ENCODE peak calls at places on chromosomes 5 and 9, in eight cellular contexts. G is cardiac fibroblast, D is heart left ventricle, M is cardiac muscle cell, A is heart right ventricle, N is neural progenitor cell, B is skeletal muscle cell, L is thoracic aorta. I is an unnamed sample.

GRCh38 chr5:142902188-142902965 is 132.2 kb downstream of the ARHGAP26 start:
- DNase-seq in G (no peak), D (peak), M (no peak), A (no peak), N (no peak), B (no peak), L (no peak), I (no peak)

GRCh38 chr9:136668983-136669790 is 6.5 kb downstream of the EGFL7 start:
- DNase-seq in G (no peak), D (no peak), M (no peak), A (no peak), N (no peak), B (no peak), L (no peak), I (no peak)

GRCh38 chr5:133831506-133832224 is 136.8 kb downstream of the C5orf15 start:
- DNase-seq in G (peak), D (no peak), M (no peak), A (no peak), N (no peak), B (peak), L (no peak), I (no peak)

GRCh38 chr9:114172981-114173833 is 17.9 kb downstream of the COL27A1 start:
- DNase-seq in G (peak), D (no peak), M (no peak), A (peak), N (no peak), B (no peak), L (no peak), I (no peak)

GRCh38 chr5:36724429-36725332 is 118.3 kb downstream of the SLC1A3 start:
- DNase-seq in G (no peak), D (peak), M (no peak), A (peak), N (no peak), B (no peak), L (no peak), I (peak)

GRCh38 chr5:36158144-36158543 is 6.2 kb downstream of the SKP2 start:
- DNase-seq in G (no peak), D (no peak), M (peak), A (no peak), N (no peak), B (peak), L (no peak), I (no peak)

GRCh38 chr5:138998521-138998920 is 123.4 kb upstream of the LRRTM2 start:
- DNase-seq in G (no peak), D (no peak), M (no peak), A (no peak), N (no peak), B (no peak), L (no peak), I (no peak)

GRCh38 chr9:312596-313320 is 98.1 kb downstream of the DOCK8 start:
- DNase-seq in G (no peak), D (no peak), M (no peak), A (no peak), N (no peak), B (no peak), L (no peak), I (no peak)

GRCh38 chr9:137390553-137391410 is 32.2 kb downstream of the EXD3 start:
- DNase-seq in G (no peak), D (no peak), M (no peak), A (no peak), N (no peak), B (no peak), L (no peak), I (no peak)

GRCh38 chr5:32935292-32935691 is 224.2 kb downstream of the NPR3 start:
- DNase-seq in G (no peak), D (no peak), M (no peak), A (no peak), N (no peak), B (no peak), L (no peak), I (no peak)

GRCh38 chr5:177508217-177508611 is 1.4 kb downstream of the DOK3 start:
- DNase-seq in G (no peak), D (no peak), M (no peak), A (no peak), N (no peak), B (no peak), L (no peak), I (no peak)

GRCh38 chr9:77013932-77014596 is 5.4 kb upstream of the FOXB2 start:
- DNase-seq in G (no peak), D (no peak), M (no peak), A (no peak), N (peak), B (no peak), L (no peak), I (no peak)

GRCh38 chr5:159340511-159340910 is 10.2 kb upstream of the IL12B start:
- DNase-seq in G (no peak), D (no peak), M (no peak), A (no peak), N (no peak), B (no peak), L (no peak), I (peak)

GRCh38 chr5:154446183-154447073 is 631 bp downstream of the SAP30L start:
- DNase-seq in G (peak), D (peak), M (peak), A (peak), N (peak), B (no peak), L (peak), I (no peak)

GRCh38 chr9:128636024-128636390 is 20.6 kb downstream of the DYNC2I2 start:
- DNase-seq in G (peak), D (peak), M (peak), A (peak), N (peak), B (no peak), L (no peak), I (no peak)

GRCh38 chr5:537621-538071 is 13.4 kb upstream of the SLC9A3 start:
- DNase-seq in G (no peak), D (no peak), M (no peak), A (peak), N (no peak), B (no peak), L (no peak), I (no peak)

GRCh38 chr5:10467281-10468198 is 25.9 kb downstream of the ROPN1L start:
- DNase-seq in G (peak), D (no peak), M (no peak), A (no peak), N (peak), B (no peak), L (no peak), I (no peak)

GRCh38 chr9:98094316-98094715 is 24.7 kb downstream of the TRIM14 start:
- DNase-seq in G (no peak), D (no peak), M (no peak), A (no peak), N (no peak), B (no peak), L (no peak), I (no peak)

GRCh38 chr9:21580636-21581353 is 98.7 kb upstream of the IFNE start:
- DNase-seq in G (no peak), D (no peak), M (no peak), A (no peak), N (no peak), B (no peak), L (no peak), I (no peak)

GRCh38 chr5:83516962-83517750 is 45.6 kb downstream of the VCAN start:
- DNase-seq in G (no peak), D (no peak), M (no peak), A (no peak), N (no peak), B (no peak), L (no peak), I (no peak)

GRCh38 chr9:73200694-73201432 is 49.2 kb downstream of the ANXA1 start:
- DNase-seq in G (peak), D (no peak), M (peak), A (no peak), N (peak), B (no peak), L (no peak), I (peak)

GRCh38 chr9:96152550-96152949 is 149.4 kb downstream of the HSD17B3 start:
- DNase-seq in G (no peak), D (no peak), M (no peak), A (no peak), N (no peak), B (no peak), L (no peak), I (no peak)

GRCh38 chr5:175850165-175850845 is 21.1 kb upstream of the CPLX2 start:
- DNase-seq in G (no peak), D (no peak), M (no peak), A (no peak), N (no peak), B (no peak), L (no peak), I (no peak)

GRCh38 chr5:54049144-54049543 is 261.2 kb downstream of the ARL15 start:
- DNase-seq in G (no peak), D (no peak), M (no peak), A (no peak), N (no peak), B (no peak), L (no peak), I (no peak)

GRCh38 chr9:131299948-131300347 is 10.4 kb downstream of the PLPP7 start:
- DNase-seq in G (no peak), D (no peak), M (no peak), A (no peak), N (no peak), B (no peak), L (no peak), I (no peak)

GRCh38 chr5:9977070-9977469 is 272.6 kb downstream of the ATPSCKMT start:
- DNase-seq in G (no peak), D (no peak), M (no peak), A (no peak), N (no peak), B (no peak), L (no peak), I (no peak)

GRCh38 chr5:36998578-36998977 is 122.0 kb downstream of the NIPBL start:
- DNase-seq in G (no peak), D (no peak), M (no peak), A (no peak), N (no peak), B (no peak), L (no peak), I (no peak)

GRCh38 chr5:64958757-64959391 is 190.1 kb downstream of the CWC27 start:
- DNase-seq in G (peak), D (no peak), M (peak), A (no peak), N (no peak), B (peak), L (no peak), I (no peak)

GRCh38 chr5:73229271-73229670 is 56.3 kb downstream of the TMEM174 start:
- DNase-seq in G (peak), D (no peak), M (no peak), A (no peak), N (no peak), B (no peak), L (no peak), I (no peak)

GRCh38 chr5:98997000-98997399 is 68.2 kb upstream of the CHD1 start:
- DNase-seq in G (peak), D (no peak), M (no peak), A (no peak), N (no peak), B (peak), L (no peak), I (no peak)

GRCh38 chr5:33299621-33300208 is 141.1 kb upstream of the TARS1 start:
- DNase-seq in G (peak), D (no peak), M (peak), A (no peak), N (peak), B (peak), L (no peak), I (peak)

GRCh38 chr5:173823721-173824567 is 64.2 kb upstream of the CPEB4 start:
- DNase-seq in G (peak), D (no peak), M (no peak), A (no peak), N (peak), B (peak), L (no peak), I (no peak)

GRCh38 chr5:98454407-98454806 is 319.1 kb upstream of the RGMB start:
- DNase-seq in G (peak), D (no peak), M (no peak), A (no peak), N (no peak), B (peak), L (no peak), I (no peak)

GRCh38 chr9:31259824-31260223 is 1124.6 kb upstream of the ACO1 start:
- DNase-seq in G (no peak), D (no peak), M (no peak), A (no peak), N (peak), B (no peak), L (no peak), I (peak)

GRCh38 chr9:133164209-133164590 is 486 bp upstream of the GBGT1 start:
- DNase-seq in G (no peak), D (no peak), M (no peak), A (no peak), N (no peak), B (no peak), L (no peak), I (no peak)
- H3K4me3 ChIP-seq in G (peak), D (peak), M (peak), A (peak), N (peak), B (peak), L (peak), I (no peak)

GRCh38 chr9:89999534-90000370 is 394.9 kb downstream of the GADD45G start:
- DNase-seq in G (peak), D (peak), M (peak), A (peak), N (no peak), B (peak), L (peak), I (no peak)
- H3K4me3 ChIP-seq in G (peak), D (peak), M (no peak), A (no peak), N (no peak), B (peak), L (peak), I (no peak)

GRCh38 chr9:5624655-5625054 is 4.3 kb upstream of the RIC1 start:
- DNase-seq in G (no peak), D (no peak), M (no peak), A (no peak), N (no peak), B (no peak), L (no peak), I (no peak)

GRCh38 chr9:5628183-5628529 is 751 bp upstream of the RIC1 start:
- DNase-seq in G (no peak), D (no peak), M (no peak), A (no peak), N (no peak), B (no peak), L (no peak), I (no peak)

GRCh38 chr9:5628530-5629311 is at the start of gene RIC1:
- DNase-seq in G (peak), D (peak), M (peak), A (peak), N (peak), B (peak), L (peak), I (peak)

GRCh38 chr9:5625916-5626315 is 3.0 kb upstream of the RIC1 start:
- DNase-seq in G (no peak), D (no peak), M (no peak), A (no peak), N (no peak), B (no peak), L (no peak), I (no peak)

DNA sequence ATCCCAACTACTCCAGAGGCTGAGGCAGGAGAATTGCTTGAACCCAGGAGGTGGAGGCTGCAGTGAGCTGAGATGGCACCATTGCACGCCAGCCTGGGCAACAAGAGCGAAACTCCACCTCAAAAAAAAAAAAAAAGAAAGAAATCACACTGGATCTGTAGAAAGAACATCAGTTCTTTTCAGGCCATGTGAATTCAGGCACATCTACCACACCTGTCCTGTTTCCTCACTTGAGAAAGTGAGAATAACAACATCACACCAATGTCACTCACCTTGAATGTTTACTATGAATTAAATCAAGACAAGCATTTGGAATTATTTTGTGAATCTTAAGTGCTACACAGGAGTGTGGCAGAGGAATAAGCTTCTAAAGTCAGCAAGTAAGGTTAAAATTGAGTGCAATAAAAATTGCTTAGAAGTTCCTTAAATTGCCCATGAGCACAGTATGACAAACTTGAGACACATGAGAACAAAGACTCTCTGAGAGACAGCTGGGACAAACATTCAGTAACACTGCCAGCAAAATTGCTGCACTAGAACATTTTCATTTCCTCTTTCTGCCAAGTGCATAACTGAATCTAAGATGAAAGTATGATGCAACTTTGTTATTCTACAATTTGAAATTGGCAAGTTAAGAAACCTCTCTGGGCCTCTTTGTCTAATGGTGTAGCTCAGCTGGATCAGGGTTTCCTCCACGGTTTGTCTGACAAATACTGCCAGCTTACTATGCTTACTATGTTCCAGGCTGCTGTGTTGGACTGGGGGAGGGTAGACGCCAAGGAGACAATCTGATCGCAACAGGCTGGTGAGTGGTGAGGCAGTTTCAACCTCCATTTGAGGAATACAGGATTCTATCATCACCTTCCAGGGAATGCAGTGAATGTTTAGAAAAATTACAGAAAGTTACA is 1.9 kb upstream of the RIC1 start:
- DNase-seq in G (peak), D (peak), M (peak), A (peak), N (no peak), B (peak), L (no peak), I (peak)
- H3K4me3 ChIP-seq in G (no peak), D (peak), M (no peak), A (no peak), N (no peak), B (peak), L (peak), I (peak)

GRCh38 chr9:122225323-122226141 is 3.2 kb downstream of the LHX6 start:
- DNase-seq in G (no peak), D (no peak), M (no peak), A (no peak), N (no peak), B (no peak), L (no peak), I (no peak)

GRCh38 chr9:122227576-122227903 is 1.2 kb downstream of the LHX6 start:
- DNase-seq in G (no peak), D (no peak), M (no peak), A (no peak), N (no peak), B (no peak), L (no peak), I (no peak)

GRCh38 chr9:122226142-122226757 is 2.5 kb downstream of the LHX6 start:
- DNase-seq in G (no peak), D (no peak), M (peak), A (no peak), N (peak), B (no peak), L (no peak), I (no peak)

GRCh38 chr9:122228191-122228905 is 409 bp downstream of the LHX6 start:
- DNase-seq in G (no peak), D (no peak), M (peak), A (no peak), N (peak), B (no peak), L (no peak), I (no peak)

DNA sequence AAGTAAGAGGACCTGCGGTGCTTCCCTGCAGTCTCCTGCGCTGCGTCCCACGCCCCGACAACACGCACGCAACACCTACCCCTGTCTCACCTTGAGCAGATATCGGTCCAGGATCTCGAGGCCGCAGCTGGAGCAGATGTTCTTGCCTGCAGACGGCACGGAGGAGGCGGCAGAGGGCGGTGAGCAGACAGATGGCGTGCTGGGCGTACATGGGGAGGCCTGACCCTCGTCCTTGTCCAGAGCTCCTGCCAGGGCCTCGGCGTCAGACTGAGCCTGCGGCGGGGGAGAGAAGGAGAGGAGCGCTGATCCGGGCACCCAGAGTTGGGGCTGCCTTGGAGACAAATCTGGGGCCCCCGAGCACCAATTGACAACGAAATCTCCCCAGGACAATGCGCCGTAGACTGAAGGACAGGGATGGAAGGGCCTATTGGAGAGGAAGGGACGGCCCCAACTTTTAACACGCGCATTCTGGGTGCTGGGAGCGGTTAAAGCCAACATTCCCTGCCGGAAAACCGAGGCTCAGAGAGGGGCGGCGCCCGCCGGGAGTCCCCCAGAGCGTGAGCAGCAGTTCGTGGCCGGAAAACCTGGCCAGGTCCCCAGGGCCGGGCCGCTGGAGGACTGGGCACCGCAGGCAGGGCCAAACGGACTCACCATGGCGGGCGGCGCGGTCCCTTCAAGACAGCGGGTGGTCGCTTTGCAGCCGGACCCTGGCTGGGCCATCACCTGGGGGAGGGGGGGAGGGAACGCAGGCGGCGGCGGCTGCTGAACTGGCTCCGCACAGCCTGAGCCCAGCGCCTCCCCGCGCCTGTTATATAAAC is 1.8 kb downstream of the LHX6 start:
- DNase-seq in G (no peak), D (no peak), M (peak), A (no peak), N (peak), B (no peak), L (no peak), I (no peak)
- H3K4me3 ChIP-seq in G (no peak), D (peak), M (no peak), A (peak), N (peak), B (no peak), L (peak), I (no peak)

GRCh38 chr9:5453673-5454072 is 3.3 kb downstream of the CD274 start:
- DNase-seq in G (peak), D (peak), M (no peak), A (no peak), N (no peak), B (no peak), L (no peak), I (no peak)

GRCh38 chr9:5450360-5451051 is at the start of gene CD274:
- DNase-seq in G (peak), D (peak), M (peak), A (peak), N (peak), B (peak), L (peak), I (peak)

GRCh38 chr9:5452286-5452609 is 1.9 kb downstream of the CD274 start:
- DNase-seq in G (no peak), D (no peak), M (no peak), A (no peak), N (no peak), B (no peak), L (no peak), I (no peak)

GRCh38 chr9:5455181-5455580 is 4.8 kb downstream of the CD274 start:
- DNase-seq in G (peak), D (no peak), M (no peak), A (no peak), N (no peak), B (no peak), L (no peak), I (no peak)

DNA sequence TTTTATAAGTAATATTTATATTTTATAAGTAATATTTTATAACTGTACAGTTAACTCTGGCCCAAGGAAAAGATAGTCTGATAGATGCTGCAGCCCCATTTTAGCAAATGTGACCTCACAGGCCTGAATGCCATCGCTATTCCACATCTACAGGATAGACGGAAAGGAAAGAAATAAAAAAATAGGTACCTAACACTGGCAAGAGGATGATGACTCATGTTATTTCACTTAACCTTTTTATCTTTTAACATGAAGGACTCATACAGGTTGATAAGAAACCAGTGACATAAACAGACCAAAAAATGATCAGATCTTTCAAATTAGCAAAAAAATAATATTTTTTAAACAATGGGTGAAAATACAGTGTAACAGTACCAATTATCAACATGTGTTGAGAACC is 2.7 kb downstream of the CD274 start:
- DNase-seq in G (no peak), D (no peak), M (no peak), A (no peak), N (no peak), B (no peak), L (no peak), I (no peak)
- H3K4me3 ChIP-seq in G (no peak), D (no peak), M (no peak), A (no peak), N (no peak), B (no peak), L (no peak), I (no peak)

I was measured in Jurkat, Clone E6-1.